ENCODE peak calls at places on chromosomes 3 and 15, in nine cellular contexts. V, A, Q, X, F, S, O, T and M are unnamed samples.

GRCh38 chr3:153767601-153768558 is 353.3 kb upstream of the ARHGEF26 start:
- DNase-seq in V (no peak), Q (no peak), O (no peak), S (no peak), F (no peak), T (peak), A (no peak), X (no peak), M (no peak)

GRCh38 chr3:185732782-185733181 is 92.1 kb downstream of the IGF2BP2 start:
- DNase-seq in O (no peak), A (no peak), F (peak), S (no peak), Q (no peak), X (no peak), V (peak), T (no peak), M (no peak)

GRCh38 chr3:40624189-40624754 is 99.5 kb downstream of the ZNF621 start:
- DNase-seq in S (no peak), F (no peak), Q (no peak), A (no peak), X (no peak), O (no peak), T (no peak), V (no peak), M (no peak)

GRCh38 chr3:146155022-146155421 is 6.0 kb downstream of the PLOD2 start:
- DNase-seq in A (no peak), O (no peak), V (no peak), T (no peak), S (no peak), Q (no peak), X (no peak), F (peak), M (no peak)

GRCh38 chr3:10933958-10934481 is 58.5 kb upstream of the SLC6A1 start:
- DNase-seq in X (no peak), Q (no peak), S (peak), A (peak), V (peak), T (no peak), O (no peak), F (no peak), M (no peak)

GRCh38 chr3:10511809-10512494 is 6.6 kb upstream of the ATP2B2 start:
- DNase-seq in S (no peak), F (peak), X (no peak), A (peak), T (no peak), O (no peak), V (peak), Q (no peak), M (no peak)

GRCh38 chr15:31465083-31465955 is 138.7 kb downstream of the KLF13 start:
- DNase-seq in T (no peak), F (no peak), V (no peak), O (no peak), Q (no peak), A (no peak), S (peak), X (no peak), M (no peak)

GRCh38 chr3:196662711-196663571 is 23.4 kb downstream of the NRROS start:
- DNase-seq in F (no peak), T (no peak), A (no peak), X (no peak), O (no peak), V (peak), S (no peak), Q (no peak), M (no peak)

GRCh38 chr3:49554639-49555265 is 475 bp downstream of the BSN start:
- DNase-seq in O (peak), A (no peak), X (peak), V (peak), S (no peak), T (peak), Q (peak), F (peak), M (no peak)

GRCh38 chr3:62332771-62333381 is 40.5 kb downstream of the FEZF2 start:
- DNase-seq in O (no peak), Q (no peak), V (peak), F (peak), S (no peak), X (peak), A (peak), T (peak), M (no peak)

GRCh38 chr3:141218204-141218603 is 13.4 kb upstream of the PXYLP1 start:
- DNase-seq in T (no peak), V (no peak), O (no peak), Q (no peak), F (no peak), X (no peak), S (no peak), A (no peak), M (no peak)

GRCh38 chr3:38576131-38577088 is 73.1 kb downstream of the SCN5A start:
- DNase-seq in O (no peak), T (no peak), F (no peak), X (no peak), S (peak), A (no peak), Q (no peak), V (no peak), M (no peak)

GRCh38 chr15:74320358-74321247 is 46.8 kb downstream of the CYP11A1 start:
- DNase-seq in F (peak), T (peak), S (no peak), V (peak), X (peak), Q (peak), A (peak), O (peak), M (no peak)

GRCh38 chr3:159025733-159026132 is 223.9 kb downstream of the MFSD1 start:
- DNase-seq in F (no peak), V (no peak), A (no peak), O (no peak), X (no peak), Q (no peak), T (no peak), S (no peak), M (no peak)

GRCh38 chr15:56337084-56337725 is 28.0 kb upstream of the TEX9 start:
- DNase-seq in T (no peak), F (no peak), S (no peak), X (no peak), O (no peak), A (no peak), Q (no peak), V (no peak), M (no peak)

GRCh38 chr3:121737644-121738043 is 11.9 kb downstream of the GOLGB1 start:
- DNase-seq in F (no peak), V (no peak), S (no peak), T (no peak), O (no peak), X (no peak), A (no peak), Q (no peak), M (no peak)

GRCh38 chr3:81468385-81468784 is 293.1 kb downstream of the GBE1 start:
- DNase-seq in S (no peak), T (no peak), F (no peak), V (no peak), X (no peak), A (no peak), Q (no peak), O (no peak), M (no peak)

GRCh38 chr15:91291673-91292072 is 191.6 kb downstream of the SV2B start:
- DNase-seq in O (no peak), F (peak), S (no peak), Q (no peak), A (peak), X (peak), T (peak), V (peak), M (no peak)

GRCh38 chr3:13085846-13086179 is 12.6 kb upstream of the IQSEC1 start:
- DNase-seq in A (no peak), Q (no peak), V (no peak), F (no peak), S (no peak), O (no peak), X (no peak), T (peak), M (no peak)

GRCh38 chr3:188046561-188047213 is 107.3 kb upstream of the LPP start:
- DNase-seq in F (no peak), O (no peak), A (no peak), T (no peak), Q (no peak), S (no peak), V (peak), X (no peak), M (no peak)

GRCh38 chr15:42060477-42060763 is 33.9 kb downstream of the PLA2G4D start:
- DNase-seq in A (no peak), O (no peak), S (no peak), T (no peak), V (no peak), Q (no peak), F (no peak), X (no peak), M (no peak)

GRCh38 chr15:27674826-27675225 is 424.3 kb downstream of the OCA2 start:
- DNase-seq in V (no peak), T (no peak), O (no peak), S (no peak), A (no peak), Q (no peak), X (no peak), F (no peak), M (no peak)

GRCh38 chr3:125440559-125440955 is 65.4 kb upstream of the ZNF148 start:
- DNase-seq in F (peak), A (peak), Q (no peak), T (no peak), S (no peak), X (no peak), O (no peak), V (no peak), M (no peak)

GRCh38 chr15:90557651-90558084 is 27.9 kb downstream of the CRTC3 start:
- DNase-seq in S (peak), A (no peak), Q (peak), F (no peak), T (no peak), V (peak), O (peak), X (no peak), M (peak)

GRCh38 chr3:107999215-107999775 is 91.5 kb downstream of the CD47 start:
- DNase-seq in T (no peak), X (peak), O (no peak), V (no peak), Q (no peak), F (peak), S (no peak), A (peak), M (no peak)

GRCh38 chr3:99920530-99921376 is 103.1 kb downstream of the CMSS1 start:
- DNase-seq in S (peak), V (peak), F (peak), A (peak), Q (peak), T (peak), X (peak), O (peak), M (peak)

GRCh38 chr3:175287361-175287963 is 428.3 kb downstream of the NAALADL2 start:
- DNase-seq in F (no peak), Q (no peak), A (no peak), V (peak), X (no peak), T (no peak), S (no peak), O (no peak), M (no peak)

GRCh38 chr3:157159037-157159761 is 748 bp downstream of the CCNL1 start:
- DNase-seq in O (peak), V (peak), T (peak), Q (peak), A (peak), F (peak), X (peak), S (peak), M (no peak)

GRCh38 chr3:189363856-189364255 is 192.1 kb downstream of the TPRG1 start:
- DNase-seq in S (peak), F (no peak), Q (no peak), T (no peak), X (no peak), O (no peak), A (no peak), V (no peak), M (peak)

GRCh38 chr3:145798691-145799550 is 362.1 kb downstream of the PLOD2 start:
- DNase-seq in S (no peak), V (no peak), T (no peak), A (no peak), O (no peak), Q (no peak), F (peak), X (peak), M (no peak)

GRCh38 chr15:51266548-51266947 is 71.8 kb downstream of the CYP19A1 start:
- DNase-seq in F (peak), X (peak), A (no peak), O (no peak), Q (no peak), S (no peak), V (no peak), T (no peak), M (no peak)

DNA sequence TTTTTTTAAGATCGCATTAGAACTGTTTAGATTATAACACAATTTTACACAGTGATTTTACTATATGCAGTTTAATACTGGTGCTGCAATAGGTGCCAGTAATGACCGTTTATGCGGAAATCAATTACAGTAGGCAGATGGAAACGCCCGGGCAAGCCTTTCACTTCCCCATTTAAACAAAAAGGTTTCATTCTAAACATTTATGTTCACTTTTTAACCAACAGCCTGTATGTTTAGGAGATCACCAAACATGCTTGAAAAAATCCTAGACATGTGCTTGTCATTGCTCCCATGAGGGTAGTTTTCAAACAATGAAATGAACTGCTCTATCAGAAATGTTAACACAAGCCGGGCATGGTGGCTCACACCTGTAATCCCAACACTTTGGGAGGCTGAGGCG is 2.7 kb downstream of the BNIP2 start:
- DNase-seq in O (no peak), Q (no peak), X (no peak), A (no peak), V (no peak), S (no peak), T (peak), F (no peak), M (no peak)
- H3K27ac ChIP-seq in O (no peak), Q (peak), X (no peak), A (no peak), V (no peak), S (no peak), T (peak), F (no peak), M (no peak)

DNA sequence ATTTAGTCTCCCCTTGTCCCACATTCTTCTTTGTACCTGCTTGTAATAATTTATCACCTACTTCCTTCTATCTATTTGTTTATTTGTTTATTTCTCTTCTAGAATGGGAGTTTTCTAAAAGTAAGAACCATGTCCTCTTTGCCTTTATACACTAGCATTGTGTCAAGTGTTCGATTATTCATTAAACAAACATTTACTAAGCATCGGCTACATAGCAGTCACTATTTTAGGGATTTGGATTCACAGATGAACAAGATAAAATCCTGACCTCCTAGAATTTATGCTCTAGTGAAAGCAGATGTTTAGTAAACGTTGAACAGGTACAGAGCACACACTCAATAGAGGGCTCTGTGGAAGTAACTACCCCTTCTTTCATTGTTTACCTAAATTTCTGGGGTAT is 112.1 kb downstream of the SLC9A9 start:
- DNase-seq in O (no peak), T (no peak), F (no peak), V (no peak), S (no peak), A (no peak), X (no peak), Q (no peak), M (no peak)
- H3K27ac ChIP-seq in O (no peak), T (no peak), F (no peak), V (no peak), S (no peak), A (no peak), X (no peak), Q (peak), M (no peak)

DNA sequence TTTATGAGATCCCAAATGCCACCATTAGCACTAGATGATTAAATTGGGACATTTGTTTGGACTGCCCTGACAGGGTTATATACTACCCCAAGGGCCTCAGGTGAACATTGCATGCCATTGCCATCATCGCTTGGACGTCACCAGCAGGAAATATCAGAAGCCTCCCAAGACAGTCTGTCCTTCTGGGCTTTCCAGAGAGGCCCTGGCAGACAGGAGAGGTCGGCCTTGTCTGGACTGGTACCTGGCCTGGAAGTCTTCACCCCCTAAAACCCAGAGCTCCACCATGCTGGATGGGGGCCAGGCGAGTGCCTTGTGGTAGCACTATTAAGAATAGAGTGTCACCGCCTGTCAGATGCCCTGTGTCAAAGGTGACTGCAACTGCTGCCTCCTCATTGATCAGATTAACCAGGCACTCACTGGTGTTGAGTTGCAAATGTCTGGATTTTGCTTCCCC is 324.1 kb upstream of the RASGRP1 start:
- DNase-seq in F (no peak), T (no peak), S (no peak), O (no peak), X (peak), V (no peak), A (no peak), Q (no peak), M (no peak)
- H3K27ac ChIP-seq in F (no peak), T (no peak), S (no peak), O (no peak), X (no peak), V (peak), A (peak), Q (no peak), M (no peak)

GRCh38 chr15:77010842-77011241 is 15.9 kb downstream of the PSTPIP1 start:
- DNase-seq in A (no peak), O (no peak), X (no peak), T (no peak), S (no peak), F (no peak), V (no peak), Q (no peak), M (no peak)
- H3K27ac ChIP-seq in A (no peak), O (no peak), X (no peak), T (no peak), S (no peak), F (no peak), V (no peak), Q (no peak), M (no peak)

GRCh38 chr3:136838641-136839555 is 20.0 kb downstream of the SLC35G2 start:
- DNase-seq in V (peak), S (no peak), A (no peak), Q (no peak), O (no peak), F (peak), T (no peak), X (no peak), M (no peak)
- H3K27ac ChIP-seq in V (no peak), S (no peak), A (peak), Q (peak), O (no peak), F (peak), T (no peak), X (no peak), M (no peak)

DNA sequence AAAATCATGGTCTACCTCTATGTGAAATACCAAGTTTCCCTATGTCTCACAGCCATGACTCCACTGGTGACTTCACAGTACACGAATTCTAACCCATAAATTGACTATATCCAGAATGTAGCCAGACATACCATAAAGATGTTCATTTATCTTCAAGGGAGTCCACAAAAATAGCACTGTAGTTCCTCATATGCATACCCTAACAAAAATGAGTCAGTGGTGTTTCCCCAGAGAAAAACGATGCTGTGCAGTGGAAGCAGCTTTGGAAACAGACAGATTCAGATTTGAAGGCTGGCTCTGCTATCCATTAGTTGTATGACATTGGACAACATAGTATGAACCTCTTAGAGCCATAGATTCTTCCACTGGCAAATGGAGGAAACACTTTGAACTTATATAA is 438.7 kb downstream of the FHIT start:
- DNase-seq in F (no peak), T (no peak), O (no peak), V (no peak), A (no peak), Q (no peak), X (no peak), S (no peak), M (no peak)
- H3K27ac ChIP-seq in F (no peak), T (no peak), O (no peak), V (no peak), A (no peak), Q (no peak), X (no peak), S (no peak), M (no peak)

GRCh38 chr3:149639093-149639486 is 18.7 kb downstream of the WWTR1 start:
- DNase-seq in T (no peak), V (no peak), A (no peak), O (no peak), S (no peak), X (no peak), F (no peak), Q (no peak), M (no peak)
- H3K27ac ChIP-seq in T (no peak), V (peak), A (peak), O (peak), S (peak), X (no peak), F (no peak), Q (peak), M (peak)